ENCODE peak calls at places on chromosomes 6 and 20, in four cellular contexts. R is spleen, X is heart left ventricle, Y is ovary. K is an unnamed sample.

GRCh38 chr6:103273048-103273447 is 1586.7 kb downstream of the HACE1 start:
- DNase-seq in R (no peak), Y (no peak), X (no peak), K (no peak)

GRCh38 chr20:20872420-20872819 is 160.0 kb upstream of the RALGAPA2 start:
- DNase-seq in R (no peak), Y (no peak), X (no peak), K (no peak)

GRCh38 chr6:19312291-19312978 is 524.7 kb upstream of the ID4 start:
- DNase-seq in R (no peak), X (no peak), Y (no peak), K (no peak)

GRCh38 chr20:10090588-10091166 is 55.9 kb downstream of the ANKEF1 start:
- DNase-seq in X (peak; percentile 49), R (no peak), Y (peak; percentile 53), K (no peak)

GRCh38 chr6:97465877-97466710 is 183.1 kb upstream of the MMS22L start:
- DNase-seq in Y (no peak), X (no peak), R (no peak), K (no peak)

GRCh38 chr20:40464731-40465208 is 224.3 kb downstream of the MAFB start:
- DNase-seq in R (no peak), X (no peak), Y (no peak), K (no peak)

GRCh38 chr6:109393882-109394281 is 11.6 kb upstream of the CD164 start:
- DNase-seq in R (no peak), X (no peak), Y (no peak), K (no peak)

GRCh38 chr20:61287583-61287982 is 35.5 kb downstream of the CDH4 start:
- DNase-seq in R (peak; percentile 83), Y (no peak), X (no peak), K (no peak)

GRCh38 chr6:6749791-6750434 is 161.4 kb downstream of the LY86 start:
- DNase-seq in Y (peak; percentile 84), R (no peak), X (peak; percentile 72), K (peak; percentile 25)

GRCh38 chr6:133567656-133568055 is 321.3 kb upstream of the TCF21 start:
- DNase-seq in Y (no peak), R (no peak), X (no peak), K (no peak)

GRCh38 chr6:165689699-165690098 is 26.7 kb upstream of the PDE10A start:
- DNase-seq in X (no peak), R (no peak), Y (no peak), K (no peak)

GRCh38 chr6:32945106-32945761 is 4.4 kb upstream of the HLA-DMB start:
- DNase-seq in R (peak; percentile 84), Y (no peak), X (no peak), K (no peak)

GRCh38 chr6:116254297-116254724 is 436 bp upstream of the TSPYL4 start:
- DNase-seq in R (no peak), X (no peak), Y (no peak), K (no peak)

GRCh38 chr20:4962257-4962855 is 39.0 kb downstream of the SLC23A2 start:
- DNase-seq in Y (no peak), X (no peak), R (peak; percentile 78), K (no peak)

GRCh38 chr20:41697861-41698559 is 79.8 kb upstream of the CHD6 start:
- DNase-seq in X (no peak), Y (no peak), R (no peak), K (no peak)

GRCh38 chr6:98845201-98846020 is 11.0 kb downstream of the POU3F2 start:
- DNase-seq in R (peak; percentile 87), X (peak; percentile 81), Y (peak; percentile 80), K (peak; percentile 43)

GRCh38 chr6:63467247-63467954 is 104.9 kb upstream of the LOC128125822 start:
- DNase-seq in Y (no peak), X (no peak), R (no peak), K (no peak)

GRCh38 chr6:53347250-53347920 is 1.4 kb downstream of the ELOVL5 start:
- DNase-seq in X (no peak), R (no peak), Y (no peak), K (no peak)

GRCh38 chr6:145028144-145028818 is 707.0 kb downstream of the EPM2A start:
- DNase-seq in X (no peak), R (no peak), Y (no peak), K (no peak)

GRCh38 chr20:20363449-20364015 is 4.4 kb upstream of the INSM1 start:
- DNase-seq in Y (no peak), X (no peak), R (no peak), K (no peak)

GRCh38 chr20:40930561-40930960 is 98.1 kb upstream of the TOP1 start:
- DNase-seq in R (no peak), Y (no peak), X (no peak), K (no peak)

GRCh38 chr20:4483481-4483880 is 238.2 kb upstream of the PRND start:
- DNase-seq in X (no peak), Y (no peak), R (no peak), K (no peak)

GRCh38 chr6:53679446-53679933 is 13.9 kb upstream of the KLHL31 start:
- DNase-seq in Y (no peak), X (no peak), R (no peak), K (no peak)

GRCh38 chr20:41340327-41341055 is at the start of gene LPIN3:
- DNase-seq in R (peak; percentile 82), Y (peak; percentile 97), X (peak; percentile 93), K (peak; percentile 74)

GRCh38 chr6:139597781-139598368 is 223.4 kb upstream of the CITED2 start:
- DNase-seq in X (no peak), R (no peak), Y (peak; percentile 86), K (peak; percentile 95)

GRCh38 chr20:62059926-62060630 is 5.6 kb downstream of the TAF4 start:
- DNase-seq in Y (no peak), R (peak; percentile 68), X (no peak), K (no peak)

GRCh38 chr20:64057628-64058498 is 5.1 kb upstream of the TCEA2 start:
- DNase-seq in X (peak; percentile 89), R (peak; percentile 95), Y (peak; percentile 78), K (no peak)

GRCh38 chr6:37535701-37536461 is 36.2 kb upstream of the CCDC167 start:
- DNase-seq in X (no peak), R (no peak), Y (no peak), K (no peak)

GRCh38 chr6:37539706-37540352 is 40.1 kb upstream of the CCDC167 start:
- DNase-seq in Y (no peak), X (no peak), R (no peak), K (no peak)

GRCh38 chr6:37536462-37537225 is 37.0 kb upstream of the CCDC167 start:
- DNase-seq in Y (no peak), R (no peak), X (no peak), K (no peak)

GRCh38 chr6:37540390-37540789 is 40.7 kb upstream of the CCDC167 start:
- DNase-seq in X (no peak), R (no peak), Y (no peak), K (no peak)

DNA sequence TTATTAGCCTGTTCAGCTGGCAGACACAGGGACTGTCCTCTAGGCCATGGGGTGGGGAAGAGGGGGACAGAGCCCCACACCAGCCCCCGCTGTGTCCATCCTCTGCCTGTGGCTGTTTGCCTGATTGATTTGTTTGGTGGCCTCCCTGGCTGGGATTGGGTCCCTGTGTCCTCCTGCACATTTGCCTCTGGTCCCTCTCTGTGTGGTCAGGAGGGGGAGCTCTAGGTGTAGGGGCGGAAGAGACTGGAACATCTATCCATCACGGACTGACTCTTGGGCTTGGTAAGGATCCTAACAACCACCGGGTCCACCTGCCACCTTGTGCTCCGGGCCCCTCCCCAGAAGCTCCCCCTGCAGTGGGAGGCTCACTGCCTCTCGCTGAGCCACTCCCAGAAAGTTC is 38.4 kb upstream of the CCDC167 start:
- DNase-seq in R (no peak), Y (no peak), X (no peak), K (no peak)
- TF ChIP-seq CTCF in R (no peak), Y (no peak), X (no peak), K (peak; percentile 31)

GRCh38 chr6:106116125-106116524 is 30.0 kb downstream of the PRDM1 start:
- DNase-seq in X (no peak), Y (no peak), R (no peak), K (no peak)

GRCh38 chr6:106118835-106119443 is 32.8 kb downstream of the PRDM1 start:
- DNase-seq in Y (no peak), X (no peak), R (no peak), K (no peak)

GRCh38 chr6:106115231-106115630 is 29.1 kb downstream of the PRDM1 start:
- DNase-seq in R (no peak), Y (no peak), X (no peak), K (no peak)

GRCh38 chr6:106119526-106119925 is 33.4 kb downstream of the PRDM1 start:
- DNase-seq in X (no peak), R (no peak), Y (no peak), K (no peak)

DNA sequence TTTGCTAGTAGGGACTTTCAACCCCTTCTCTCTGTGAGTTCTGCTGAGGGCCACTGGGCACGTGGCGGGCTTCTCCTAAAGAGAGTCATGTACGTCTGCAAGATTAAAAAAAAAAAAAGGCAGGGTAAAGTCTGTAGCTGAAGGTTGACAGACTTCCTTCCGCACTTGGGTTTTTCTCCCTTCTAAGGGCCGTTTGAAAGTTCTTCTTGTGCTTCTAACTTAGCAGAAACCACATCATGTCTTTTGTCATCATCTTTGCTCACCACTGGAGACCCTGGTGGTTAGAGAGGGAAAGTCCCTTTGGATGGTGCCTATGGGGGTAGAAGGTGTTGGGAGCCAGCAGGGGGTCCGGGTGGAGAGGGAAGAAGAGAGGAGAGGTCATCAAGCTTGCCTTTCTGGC is 31.4 kb downstream of the PRDM1 start:
- DNase-seq in R (no peak), X (no peak), Y (no peak), K (no peak)
- TF ChIP-seq CTCF in R (no peak), X (no peak), Y (no peak), K (no peak)

DNA sequence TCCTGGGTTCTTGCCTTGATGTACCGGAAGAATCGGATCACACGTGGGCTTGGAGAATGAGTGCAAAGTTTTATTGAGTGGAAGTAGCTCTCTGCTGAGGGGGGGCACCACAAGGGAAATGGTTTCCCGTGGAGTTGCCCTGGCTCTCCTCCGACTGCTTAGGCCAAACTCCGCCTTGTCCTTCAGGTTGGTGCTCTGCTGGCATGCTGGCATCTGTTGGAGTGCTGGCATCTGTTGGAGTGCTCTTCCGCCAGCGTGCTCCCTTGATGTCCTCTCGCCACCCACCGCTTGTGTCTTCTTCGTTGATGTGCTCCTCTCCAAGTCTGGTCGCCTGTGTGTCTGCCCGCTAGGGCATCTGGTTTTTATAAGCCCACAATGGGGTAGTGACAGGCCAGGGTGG is 317.1 kb upstream of the HSF2 start:
- DNase-seq in Y (no peak), X (no peak), R (no peak), K (no peak)
- TF ChIP-seq CTCF in Y (no peak), X (no peak), R (no peak), K (no peak)

GRCh38 chr20:15837563-15837962 is 735.7 kb downstream of the KIF16B start:
- DNase-seq in Y (no peak), R (no peak), X (no peak), K (no peak)

GRCh38 chr20:15836634-15837033 is 736.6 kb downstream of the KIF16B start:
- DNase-seq in Y (no peak), R (no peak), X (no peak), K (no peak)

GRCh38 chr20:15832512-15832911 is 740.7 kb downstream of the KIF16B start:
- DNase-seq in X (no peak), R (no peak), Y (no peak), K (no peak)

GRCh38 chr20:15835811-15836210 is 737.4 kb downstream of the KIF16B start:
- DNase-seq in R (no peak), Y (no peak), X (no peak), K (no peak)

DNA sequence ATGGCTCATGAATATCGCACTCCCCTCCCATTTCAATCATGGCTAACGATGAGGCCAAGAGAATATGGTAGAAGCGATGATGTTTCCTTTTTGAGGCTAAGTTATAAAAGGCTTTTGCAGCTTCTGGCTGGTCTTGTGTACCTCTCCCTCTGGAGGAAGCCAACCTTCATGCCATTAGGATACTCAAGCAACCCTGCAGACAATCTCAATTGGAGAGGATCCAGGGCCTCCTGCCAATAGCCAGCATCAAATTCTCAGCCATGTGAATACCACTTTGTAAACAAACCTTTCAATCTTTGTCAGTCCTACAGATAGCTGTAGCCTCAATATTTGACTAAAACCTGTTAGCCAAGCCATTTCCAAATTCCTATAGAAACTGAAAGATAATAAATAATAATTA is 738.4 kb downstream of the KIF16B start:
- DNase-seq in Y (no peak), R (no peak), X (no peak), K (no peak)
- TF ChIP-seq CTCF in Y (no peak), R (no peak), X (no peak), K (no peak)